ENCODE peak calls at places on chromosomes 6 and 20, in six cellular contexts. A, H, K, R, L and Q are unnamed samples.
A peak's percentile ranks its signal among the peaks of the same experiment; 100 is the strongest.

GRCh38 chr6:15663057-15663638 is 320 bp upstream of the DTNBP1 start:
- DNase-seq in A (peak; percentile 54), H (peak; percentile 75), K (peak; percentile 75), R (no peak), L (no peak), Q (peak; percentile 34)

GRCh38 chr6:1499798-1500197 is 109.9 kb upstream of the FOXC1 start:
- DNase-seq in A (no peak), H (no peak), K (no peak), R (no peak), L (no peak), Q (no peak)

GRCh38 chr6:157987788-157988699 is 6.4 kb downstream of the SYNJ2 start:
- DNase-seq in A (no peak), H (no peak), K (no peak), R (no peak), L (no peak), Q (no peak)

GRCh38 chr6:30770164-30770563 is 25.8 kb upstream of the IER3 start:
- DNase-seq in A (peak; percentile 69), H (peak; percentile 89), K (no peak), R (no peak), L (no peak), Q (no peak)

GRCh38 chr20:10662661-10663458 is 10.9 kb downstream of the JAG1 start:
- DNase-seq in A (no peak), H (no peak), K (no peak), R (no peak), L (no peak), Q (no peak)

GRCh38 chr20:37361336-37361735 is 15.4 kb downstream of the SRC start:
- DNase-seq in A (no peak), H (no peak), K (no peak), R (no peak), L (no peak), Q (no peak)

GRCh38 chr6:47070461-47070860 is 28.3 kb upstream of the ADGRF1 start:
- DNase-seq in A (no peak), H (no peak), K (no peak), R (no peak), L (no peak), Q (no peak)

GRCh38 chr20:39358052-39358451 is 395.9 kb downstream of the DHX35 start:
- DNase-seq in A (no peak), H (peak; percentile 39), K (no peak), R (no peak), L (no peak), Q (peak; percentile 36)

GRCh38 chr6:14121936-14122344 is 4.4 kb downstream of the CD83 start:
- DNase-seq in A (no peak), H (no peak), K (no peak), R (peak; percentile 83), L (no peak), Q (peak; percentile 69)

GRCh38 chr6:97842536-97842935 is 559.5 kb upstream of the MMS22L start:
- DNase-seq in A (no peak), H (no peak), K (no peak), R (no peak), L (no peak), Q (no peak)

GRCh38 chr6:29507319-29507718 is 19.6 kb upstream of the MAS1L start:
- DNase-seq in A (no peak), H (no peak), K (no peak), R (no peak), L (no peak), Q (no peak)

GRCh38 chr20:59560588-59561227 is 43.6 kb upstream of the PHACTR3 start:
- DNase-seq in A (peak; percentile 35), H (peak; percentile 46), K (no peak), R (no peak), L (peak; percentile 17), Q (no peak)

GRCh38 chr6:6758915-6759654 is 170.6 kb downstream of the LY86 start:
- DNase-seq in A (peak; percentile 21), H (peak; percentile 80), K (peak; percentile 66), R (peak; percentile 47), L (peak; percentile 62), Q (peak; percentile 13)

GRCh38 chr6:44837741-44838140 is 450.2 kb downstream of the CDC5L start:
- DNase-seq in A (no peak), H (no peak), K (no peak), R (no peak), L (no peak), Q (no peak)

GRCh38 chr6:42313941-42314570 is 96.4 kb upstream of the MRPS10 start:
- DNase-seq in A (no peak), H (peak; percentile 61), K (no peak), R (no peak), L (no peak), Q (no peak)

GRCh38 chr6:88105741-88106340 is 58.2 kb downstream of the SPACA1 start:
- DNase-seq in A (peak; percentile 2), H (no peak), K (no peak), R (no peak), L (no peak), Q (no peak)

GRCh38 chr6:135861189-135861588 is 9.7 kb downstream of the PDE7B start:
- DNase-seq in A (no peak), H (no peak), K (no peak), R (no peak), L (no peak), Q (no peak)

GRCh38 chr20:47189060-47189459 is 167.4 kb downstream of the ZMYND8 start:
- DNase-seq in A (no peak), H (no peak), K (no peak), R (no peak), L (no peak), Q (no peak)

GRCh38 chr6:82144852-82145332 is 102.7 kb downstream of the IBTK start:
- DNase-seq in A (peak; percentile 76), H (peak; percentile 98), K (peak; percentile 29), R (no peak), L (no peak), Q (no peak)

GRCh38 chr6:83097204-83097603 is 29.7 kb downstream of the DOP1A start:
- DNase-seq in A (no peak), H (no peak), K (no peak), R (no peak), L (no peak), Q (no peak)

GRCh38 chr6:136012198-136012884 is 160.8 kb downstream of the PDE7B start:
- DNase-seq in A (no peak), H (peak; percentile 78), K (no peak), R (no peak), L (no peak), Q (no peak)

GRCh38 chr6:136979206-136979605 is 57.1 kb downstream of the SLC35D3 start:
- DNase-seq in A (no peak), H (no peak), K (no peak), R (no peak), L (no peak), Q (no peak)

GRCh38 chr20:22341508-22341907 is 242.9 kb downstream of the FOXA2 start:
- DNase-seq in A (peak; percentile 64), H (peak; percentile 84), K (no peak), R (no peak), L (no peak), Q (no peak)

GRCh38 chr6:31114540-31114876 is at the start of gene PSORS1C1:
- DNase-seq in A (peak; percentile 81), H (peak; percentile 98), K (no peak), R (no peak), L (no peak), Q (no peak)

GRCh38 chr6:153568601-153569000 is 437.5 kb upstream of the RGS17 start:
- DNase-seq in A (no peak), H (peak; percentile 51), K (no peak), R (no peak), L (no peak), Q (no peak)

GRCh38 chr6:2498224-2498623 is 252.5 kb downstream of the MYLK4 start:
- DNase-seq in A (no peak), H (peak; percentile 83), K (peak; percentile 42), R (no peak), L (no peak), Q (no peak)

GRCh38 chr20:38673731-38674177 is 50.5 kb upstream of the SLC32A1 start:
- DNase-seq in A (no peak), H (no peak), K (no peak), R (no peak), L (peak; percentile 47), Q (no peak)

GRCh38 chr6:53493635-53494025 is 51.3 kb downstream of the GCLC start:
- DNase-seq in A (no peak), H (no peak), K (no peak), R (no peak), L (no peak), Q (no peak)

GRCh38 chr6:53862517-53863457 is 68.0 kb downstream of the LRRC1 start:
- DNase-seq in A (no peak), H (peak; percentile 72), K (no peak), R (no peak), L (no peak), Q (no peak)

GRCh38 chr6:31143148-31143547 is 4.3 kb upstream of the PSORS1C2 start:
- DNase-seq in A (no peak), H (peak; percentile 86), K (no peak), R (no peak), L (no peak), Q (no peak)

GRCh38 chr6:47403801-47404200 is 73.8 kb upstream of the CD2AP start:
- DNase-seq in A (no peak), H (no peak), K (no peak), R (no peak), L (no peak), Q (no peak)